ENCODE peak calls at places on chromosome 4, in ten cellular contexts. One of them, this sample, is unnamed. For H3K27me3, the result is how much of the 10 kb centered on the place peaks cover.

GRCh38 chr4:95590615-95591014 is 41.8 kb upstream of the UNC5C start:
- DNase-seq in uterus: no peak
- DNase-seq in thyroid gland: no peak
- DNase-seq in suprapubic skin: no peak
- DNase-seq in effector memory CD4-positive, alpha-beta T cell: no peak
- DNase-seq in heart right ventricle: no peak
- DNase-seq in CD4-positive, CD25-positive, alpha-beta regulatory T cell: no peak
- DNase-seq in fibroblast of lung: no peak
- DNase-seq in GM12878: no peak
- DNase-seq in ascending aorta: no peak
- DNase-seq in this sample: no peak

GRCh38 chr4:162865102-162865501 is 301.6 kb downstream of the NAF1 start:
- DNase-seq in CD4-positive, CD25-positive, alpha-beta regulatory T cell: no peak
- DNase-seq in uterus: no peak
- DNase-seq in heart right ventricle: no peak
- DNase-seq in suprapubic skin: no peak
- DNase-seq in effector memory CD4-positive, alpha-beta T cell: no peak
- DNase-seq in fibroblast of lung: no peak
- DNase-seq in GM12878: no peak
- DNase-seq in ascending aorta: no peak
- DNase-seq in thyroid gland: no peak
- DNase-seq in this sample: no peak

GRCh38 chr4:44210750-44211149 is 237.9 kb downstream of the KCTD8 start:
- DNase-seq in uterus: no peak
- DNase-seq in CD4-positive, CD25-positive, alpha-beta regulatory T cell: no peak
- DNase-seq in GM12878: no peak
- DNase-seq in ascending aorta: no peak
- DNase-seq in heart right ventricle: no peak
- DNase-seq in effector memory CD4-positive, alpha-beta T cell: no peak
- DNase-seq in thyroid gland: no peak
- DNase-seq in fibroblast of lung: no peak
- DNase-seq in suprapubic skin: no peak
- DNase-seq in this sample: no peak

GRCh38 chr4:70603856-70604255 is 11.8 kb downstream of the AMBN start:
- DNase-seq in heart right ventricle: no peak
- DNase-seq in uterus: no peak
- DNase-seq in suprapubic skin: no peak
- DNase-seq in CD4-positive, CD25-positive, alpha-beta regulatory T cell: no peak
- DNase-seq in effector memory CD4-positive, alpha-beta T cell: no peak
- DNase-seq in ascending aorta: no peak
- DNase-seq in fibroblast of lung: peak
- DNase-seq in GM12878: no peak
- DNase-seq in thyroid gland: no peak
- DNase-seq in this sample: no peak

GRCh38 chr4:173517781-173518371 is 12.2 kb downstream of the HAND2 start:
- DNase-seq in CD4-positive, CD25-positive, alpha-beta regulatory T cell: no peak
- DNase-seq in fibroblast of lung: no peak
- DNase-seq in effector memory CD4-positive, alpha-beta T cell: no peak
- DNase-seq in suprapubic skin: no peak
- DNase-seq in ascending aorta: no peak
- DNase-seq in uterus: peak
- DNase-seq in GM12878: no peak
- DNase-seq in thyroid gland: no peak
- DNase-seq in heart right ventricle: no peak
- DNase-seq in this sample: no peak

GRCh38 chr4:3255611-3256186 is 6.7 kb downstream of the MSANTD1 start:
- DNase-seq in uterus: peak
- DNase-seq in thyroid gland: no peak
- DNase-seq in suprapubic skin: peak
- DNase-seq in heart right ventricle: no peak
- DNase-seq in GM12878: no peak
- DNase-seq in ascending aorta: no peak
- DNase-seq in CD4-positive, CD25-positive, alpha-beta regulatory T cell: no peak
- DNase-seq in effector memory CD4-positive, alpha-beta T cell: no peak
- DNase-seq in fibroblast of lung: no peak
- DNase-seq in this sample: no peak

GRCh38 chr4:109985993-109986640 is 73.4 kb downstream of the EGF start:
- DNase-seq in thyroid gland: no peak
- DNase-seq in uterus: no peak
- DNase-seq in CD4-positive, CD25-positive, alpha-beta regulatory T cell: no peak
- DNase-seq in heart right ventricle: no peak
- DNase-seq in GM12878: no peak
- DNase-seq in effector memory CD4-positive, alpha-beta T cell: no peak
- DNase-seq in suprapubic skin: no peak
- DNase-seq in fibroblast of lung: no peak
- DNase-seq in ascending aorta: no peak
- DNase-seq in this sample: no peak

GRCh38 chr4:159941076-159941475 is 838.2 kb downstream of the RAPGEF2 start:
- DNase-seq in heart right ventricle: no peak
- DNase-seq in effector memory CD4-positive, alpha-beta T cell: no peak
- DNase-seq in thyroid gland: no peak
- DNase-seq in GM12878: no peak
- DNase-seq in CD4-positive, CD25-positive, alpha-beta regulatory T cell: no peak
- DNase-seq in uterus: no peak
- DNase-seq in fibroblast of lung: no peak
- DNase-seq in suprapubic skin: no peak
- DNase-seq in ascending aorta: no peak
- DNase-seq in this sample: no peak

GRCh38 chr4:121484633-121485032 is 103.8 kb upstream of the QRFPR start:
- DNase-seq in uterus: peak
- DNase-seq in effector memory CD4-positive, alpha-beta T cell: no peak
- DNase-seq in CD4-positive, CD25-positive, alpha-beta regulatory T cell: no peak
- DNase-seq in GM12878: no peak
- DNase-seq in ascending aorta: no peak
- DNase-seq in heart right ventricle: no peak
- DNase-seq in fibroblast of lung: peak
- DNase-seq in thyroid gland: peak
- DNase-seq in suprapubic skin: no peak
- DNase-seq in this sample: peak

GRCh38 chr4:99324361-99324760 is 3.2 kb upstream of the ADH1B start:
- DNase-seq in suprapubic skin: no peak
- DNase-seq in CD4-positive, CD25-positive, alpha-beta regulatory T cell: no peak
- DNase-seq in effector memory CD4-positive, alpha-beta T cell: no peak
- DNase-seq in GM12878: no peak
- DNase-seq in uterus: no peak
- DNase-seq in heart right ventricle: no peak
- DNase-seq in fibroblast of lung: no peak
- DNase-seq in thyroid gland: no peak
- DNase-seq in ascending aorta: no peak
- DNase-seq in this sample: no peak
- H3K27ac ChIP-seq in suprapubic skin: peak
- H3K27ac ChIP-seq in CD4-positive, CD25-positive, alpha-beta regulatory T cell: no peak
- H3K27ac ChIP-seq in effector memory CD4-positive, alpha-beta T cell: no peak
- H3K27ac ChIP-seq in GM12878: no peak
- H3K27ac ChIP-seq in uterus: peak
- H3K27ac ChIP-seq in heart right ventricle: peak
- H3K27ac ChIP-seq in fibroblast of lung: no peak
- H3K27ac ChIP-seq in thyroid gland: peak
- H3K27ac ChIP-seq in ascending aorta: peak
- H3K27ac ChIP-seq in this sample: peak

GRCh38 chr4:145938618-145939177 is at the start of gene ZNF827:
- DNase-seq in fibroblast of lung: peak
- DNase-seq in thyroid gland: peak
- DNase-seq in CD4-positive, CD25-positive, alpha-beta regulatory T cell: peak
- DNase-seq in heart right ventricle: peak
- DNase-seq in effector memory CD4-positive, alpha-beta T cell: peak
- DNase-seq in ascending aorta: no peak
- DNase-seq in GM12878: peak
- DNase-seq in uterus: peak
- DNase-seq in suprapubic skin: peak
- DNase-seq in this sample: peak

GRCh38 chr4:145936142-145937020 is 2.2 kb downstream of the ZNF827 start:
- DNase-seq in suprapubic skin: peak
- DNase-seq in uterus: peak
- DNase-seq in GM12878: no peak
- DNase-seq in thyroid gland: peak
- DNase-seq in ascending aorta: no peak
- DNase-seq in CD4-positive, CD25-positive, alpha-beta regulatory T cell: peak
- DNase-seq in fibroblast of lung: peak
- DNase-seq in effector memory CD4-positive, alpha-beta T cell: peak
- DNase-seq in heart right ventricle: peak
- DNase-seq in this sample: peak

GRCh38 chr4:145939241-145939640 is 618 bp upstream of the ZNF827 start:
- DNase-seq in thyroid gland: no peak
- DNase-seq in GM12878: no peak
- DNase-seq in heart right ventricle: no peak
- DNase-seq in fibroblast of lung: peak
- DNase-seq in ascending aorta: no peak
- DNase-seq in CD4-positive, CD25-positive, alpha-beta regulatory T cell: no peak
- DNase-seq in uterus: no peak
- DNase-seq in effector memory CD4-positive, alpha-beta T cell: no peak
- DNase-seq in suprapubic skin: no peak
- DNase-seq in this sample: no peak

GRCh38 chr4:145937021-145937861 is 1.4 kb downstream of the ZNF827 start:
- DNase-seq in heart right ventricle: peak
- DNase-seq in CD4-positive, CD25-positive, alpha-beta regulatory T cell: peak
- DNase-seq in suprapubic skin: peak
- DNase-seq in GM12878: no peak
- DNase-seq in effector memory CD4-positive, alpha-beta T cell: peak
- DNase-seq in uterus: peak
- DNase-seq in ascending aorta: no peak
- DNase-seq in fibroblast of lung: peak
- DNase-seq in thyroid gland: peak
- DNase-seq in this sample: peak

GRCh38 chr4:145937990-145938611 is 522 bp downstream of the ZNF827 start:
- DNase-seq in fibroblast of lung: peak
- DNase-seq in heart right ventricle: no peak
- DNase-seq in CD4-positive, CD25-positive, alpha-beta regulatory T cell: peak
- DNase-seq in thyroid gland: peak
- DNase-seq in GM12878: no peak
- DNase-seq in suprapubic skin: no peak
- DNase-seq in ascending aorta: no peak
- DNase-seq in uterus: peak
- DNase-seq in effector memory CD4-positive, alpha-beta T cell: peak
- DNase-seq in this sample: no peak
- H3K27me3 ChIP-seq in fibroblast of lung: under half
- H3K27me3 ChIP-seq in heart right ventricle: under half
- H3K27me3 ChIP-seq in CD4-positive, CD25-positive, alpha-beta regulatory T cell: under half
- H3K27me3 ChIP-seq in thyroid gland: under half
- H3K27me3 ChIP-seq in GM12878: under half
- H3K27me3 ChIP-seq in suprapubic skin: under half
- H3K27me3 ChIP-seq in ascending aorta: under half
- H3K27me3 ChIP-seq in uterus: under half
- H3K27me3 ChIP-seq in effector memory CD4-positive, alpha-beta T cell: under half
- H3K27me3 ChIP-seq in this sample: under half

GRCh38 chr4:10020106-10020505 is 1.2 kb downstream of the SLC2A9 start:
- DNase-seq in uterus: no peak
- DNase-seq in suprapubic skin: no peak
- DNase-seq in CD4-positive, CD25-positive, alpha-beta regulatory T cell: no peak
- DNase-seq in fibroblast of lung: no peak
- DNase-seq in thyroid gland: no peak
- DNase-seq in effector memory CD4-positive, alpha-beta T cell: no peak
- DNase-seq in GM12878: no peak
- DNase-seq in heart right ventricle: no peak
- DNase-seq in ascending aorta: no peak
- DNase-seq in this sample: no peak
- H3K4me3 ChIP-seq in uterus: no peak
- H3K4me3 ChIP-seq in suprapubic skin: no peak
- H3K4me3 ChIP-seq in CD4-positive, CD25-positive, alpha-beta regulatory T cell: no peak
- H3K4me3 ChIP-seq in fibroblast of lung: no peak
- H3K4me3 ChIP-seq in thyroid gland: no peak
- H3K4me3 ChIP-seq in effector memory CD4-positive, alpha-beta T cell: no peak
- H3K4me3 ChIP-seq in GM12878: no peak
- H3K4me3 ChIP-seq in heart right ventricle: no peak
- H3K4me3 ChIP-seq in ascending aorta: no peak
- H3K4me3 ChIP-seq in this sample: no peak

GRCh38 chr4:105472871-105473339 is 957 bp downstream of the PPA2 start:
- DNase-seq in thyroid gland: no peak
- DNase-seq in suprapubic skin: no peak
- DNase-seq in effector memory CD4-positive, alpha-beta T cell: no peak
- DNase-seq in GM12878: peak
- DNase-seq in heart right ventricle: no peak
- DNase-seq in fibroblast of lung: peak
- DNase-seq in ascending aorta: no peak
- DNase-seq in CD4-positive, CD25-positive, alpha-beta regulatory T cell: no peak
- DNase-seq in uterus: no peak
- DNase-seq in this sample: no peak

GRCh38 chr4:105471566-105472176 is 2.2 kb downstream of the PPA2 start:
- DNase-seq in ascending aorta: peak
- DNase-seq in GM12878: peak
- DNase-seq in fibroblast of lung: peak
- DNase-seq in uterus: peak
- DNase-seq in heart right ventricle: no peak
- DNase-seq in suprapubic skin: peak
- DNase-seq in thyroid gland: peak
- DNase-seq in CD4-positive, CD25-positive, alpha-beta regulatory T cell: peak
- DNase-seq in effector memory CD4-positive, alpha-beta T cell: peak
- DNase-seq in this sample: no peak

GRCh38 chr4:105473340-105474109 is at the start of gene PPA2:
- DNase-seq in fibroblast of lung: peak
- DNase-seq in heart right ventricle: peak
- DNase-seq in ascending aorta: peak
- DNase-seq in uterus: peak
- DNase-seq in GM12878: peak
- DNase-seq in thyroid gland: peak
- DNase-seq in CD4-positive, CD25-positive, alpha-beta regulatory T cell: peak
- DNase-seq in effector memory CD4-positive, alpha-beta T cell: peak
- DNase-seq in suprapubic skin: peak
- DNase-seq in this sample: peak

GRCh38 chr4:105474110-105474518 is 252 bp upstream of the PPA2 start:
- DNase-seq in CD4-positive, CD25-positive, alpha-beta regulatory T cell: no peak
- DNase-seq in uterus: peak
- DNase-seq in ascending aorta: peak
- DNase-seq in heart right ventricle: peak
- DNase-seq in fibroblast of lung: peak
- DNase-seq in suprapubic skin: peak
- DNase-seq in effector memory CD4-positive, alpha-beta T cell: no peak
- DNase-seq in thyroid gland: peak
- DNase-seq in GM12878: no peak
- DNase-seq in this sample: peak
- H3K27ac ChIP-seq in CD4-positive, CD25-positive, alpha-beta regulatory T cell: peak
- H3K27ac ChIP-seq in uterus: peak
- H3K27ac ChIP-seq in ascending aorta: peak
- H3K27ac ChIP-seq in heart right ventricle: peak
- H3K27ac ChIP-seq in fibroblast of lung: peak
- H3K27ac ChIP-seq in suprapubic skin: peak
- H3K27ac ChIP-seq in effector memory CD4-positive, alpha-beta T cell: peak
- H3K27ac ChIP-seq in thyroid gland: peak
- H3K27ac ChIP-seq in GM12878: peak
- H3K27ac ChIP-seq in this sample: peak

GRCh38 chr4:1413687-1414479 is 7.6 kb upstream of the NKX1-1 start:
- DNase-seq in thyroid gland: no peak
- DNase-seq in effector memory CD4-positive, alpha-beta T cell: no peak
- DNase-seq in suprapubic skin: no peak
- DNase-seq in fibroblast of lung: no peak
- DNase-seq in CD4-positive, CD25-positive, alpha-beta regulatory T cell: no peak
- DNase-seq in uterus: no peak
- DNase-seq in heart right ventricle: no peak
- DNase-seq in ascending aorta: no peak
- DNase-seq in GM12878: no peak
- DNase-seq in this sample: peak
- H3K27me3 ChIP-seq in thyroid gland: under half
- H3K27me3 ChIP-seq in effector memory CD4-positive, alpha-beta T cell: under half
- H3K27me3 ChIP-seq in suprapubic skin: half or more
- H3K27me3 ChIP-seq in fibroblast of lung: under half
- H3K27me3 ChIP-seq in CD4-positive, CD25-positive, alpha-beta regulatory T cell: under half
- H3K27me3 ChIP-seq in uterus: under half
- H3K27me3 ChIP-seq in heart right ventricle: under half
- H3K27me3 ChIP-seq in ascending aorta: under half
- H3K27me3 ChIP-seq in GM12878: under half
- H3K27me3 ChIP-seq in this sample: half or more

This sample was measured in lower lobe of right lung.